ENCODE peak calls at places on chromosomes 6 and 20, in ten cellular contexts. One of them, this sample, is unnamed.

GRCh38 chr6:105135907-105136432 is 43.8 kb downstream of the POPDC3 start:
- DNase-seq in HEK293T: no peak
- DNase-seq in CD4-positive, alpha-beta T cell: no peak
- DNase-seq in heart left ventricle: no peak
- DNase-seq in kidney epithelial cell: no peak
- DNase-seq in mucosa of gallbladder: no peak
- DNase-seq in choroid plexus epithelial cell: peak
- DNase-seq in cerebellum: no peak
- DNase-seq in substantia nigra: no peak
- DNase-seq in foreskin fibroblast: peak
- DNase-seq in this sample: no peak

GRCh38 chr20:25221592-25222460 is 26.1 kb upstream of the PYGB start:
- DNase-seq in choroid plexus epithelial cell: no peak
- DNase-seq in HEK293T: no peak
- DNase-seq in foreskin fibroblast: no peak
- DNase-seq in substantia nigra: no peak
- DNase-seq in kidney epithelial cell: no peak
- DNase-seq in mucosa of gallbladder: no peak
- DNase-seq in cerebellum: no peak
- DNase-seq in heart left ventricle: peak
- DNase-seq in CD4-positive, alpha-beta T cell: no peak
- DNase-seq in this sample: no peak

GRCh38 chr6:127051571-127052260 is 66.8 kb upstream of the RSPO3 start:
- DNase-seq in CD4-positive, alpha-beta T cell: no peak
- DNase-seq in HEK293T: no peak
- DNase-seq in mucosa of gallbladder: no peak
- DNase-seq in kidney epithelial cell: peak
- DNase-seq in cerebellum: no peak
- DNase-seq in choroid plexus epithelial cell: peak
- DNase-seq in heart left ventricle: no peak
- DNase-seq in substantia nigra: no peak
- DNase-seq in foreskin fibroblast: peak
- DNase-seq in this sample: peak

GRCh38 chr20:5973172-5973571 is 22.7 kb downstream of the MCM8 start:
- DNase-seq in mucosa of gallbladder: no peak
- DNase-seq in CD4-positive, alpha-beta T cell: no peak
- DNase-seq in choroid plexus epithelial cell: peak
- DNase-seq in cerebellum: no peak
- DNase-seq in substantia nigra: no peak
- DNase-seq in kidney epithelial cell: peak
- DNase-seq in heart left ventricle: no peak
- DNase-seq in foreskin fibroblast: peak
- DNase-seq in HEK293T: no peak
- DNase-seq in this sample: peak

GRCh38 chr6:165718486-165718885 is 55.4 kb upstream of the PDE10A start:
- DNase-seq in HEK293T: no peak
- DNase-seq in CD4-positive, alpha-beta T cell: no peak
- DNase-seq in mucosa of gallbladder: no peak
- DNase-seq in substantia nigra: no peak
- DNase-seq in choroid plexus epithelial cell: peak
- DNase-seq in kidney epithelial cell: no peak
- DNase-seq in heart left ventricle: no peak
- DNase-seq in cerebellum: no peak
- DNase-seq in foreskin fibroblast: no peak
- DNase-seq in this sample: no peak

GRCh38 chr6:24861934-24862333 is 63.2 kb upstream of the ARMH2 start:
- DNase-seq in kidney epithelial cell: no peak
- DNase-seq in CD4-positive, alpha-beta T cell: no peak
- DNase-seq in substantia nigra: no peak
- DNase-seq in HEK293T: no peak
- DNase-seq in mucosa of gallbladder: no peak
- DNase-seq in foreskin fibroblast: no peak
- DNase-seq in cerebellum: no peak
- DNase-seq in choroid plexus epithelial cell: no peak
- DNase-seq in heart left ventricle: no peak
- DNase-seq in this sample: no peak

GRCh38 chr6:10585232-10585887 is 64.2 kb downstream of the GCNT2 start:
- DNase-seq in CD4-positive, alpha-beta T cell: no peak
- DNase-seq in choroid plexus epithelial cell: no peak
- DNase-seq in heart left ventricle: no peak
- DNase-seq in HEK293T: no peak
- DNase-seq in foreskin fibroblast: peak
- DNase-seq in substantia nigra: no peak
- DNase-seq in cerebellum: peak
- DNase-seq in mucosa of gallbladder: no peak
- DNase-seq in kidney epithelial cell: no peak
- DNase-seq in this sample: no peak

GRCh38 chr6:128567029-128567428 is 46.6 kb upstream of the PTPRK start:
- DNase-seq in HEK293T: no peak
- DNase-seq in cerebellum: no peak
- DNase-seq in heart left ventricle: no peak
- DNase-seq in kidney epithelial cell: no peak
- DNase-seq in CD4-positive, alpha-beta T cell: no peak
- DNase-seq in choroid plexus epithelial cell: no peak
- DNase-seq in substantia nigra: no peak
- DNase-seq in mucosa of gallbladder: no peak
- DNase-seq in foreskin fibroblast: peak
- DNase-seq in this sample: no peak

GRCh38 chr20:46099491-46100287 is 9.9 kb upstream of the NCOA5 start:
- DNase-seq in foreskin fibroblast: peak
- DNase-seq in CD4-positive, alpha-beta T cell: no peak
- DNase-seq in choroid plexus epithelial cell: no peak
- DNase-seq in HEK293T: no peak
- DNase-seq in heart left ventricle: no peak
- DNase-seq in kidney epithelial cell: no peak
- DNase-seq in mucosa of gallbladder: no peak
- DNase-seq in cerebellum: peak
- DNase-seq in substantia nigra: peak
- DNase-seq in this sample: no peak

GRCh38 chr6:17281100-17281496 is at the start of gene RBM24:
- DNase-seq in choroid plexus epithelial cell: peak
- DNase-seq in heart left ventricle: peak
- DNase-seq in kidney epithelial cell: no peak
- DNase-seq in cerebellum: peak
- DNase-seq in substantia nigra: peak
- DNase-seq in HEK293T: peak
- DNase-seq in foreskin fibroblast: peak
- DNase-seq in mucosa of gallbladder: peak
- DNase-seq in CD4-positive, alpha-beta T cell: no peak
- DNase-seq in this sample: no peak

GRCh38 chr6:12009904-12010634 is 2.0 kb upstream of the HIVEP1 start:
- DNase-seq in kidney epithelial cell: no peak
- DNase-seq in HEK293T: no peak
- DNase-seq in foreskin fibroblast: peak
- DNase-seq in heart left ventricle: no peak
- DNase-seq in substantia nigra: no peak
- DNase-seq in cerebellum: no peak
- DNase-seq in choroid plexus epithelial cell: peak
- DNase-seq in CD4-positive, alpha-beta T cell: no peak
- DNase-seq in mucosa of gallbladder: no peak
- DNase-seq in this sample: no peak

GRCh38 chr20:43530321-43531090 is 23.0 kb downstream of the L3MBTL1 start:
- DNase-seq in foreskin fibroblast: peak
- DNase-seq in HEK293T: no peak
- DNase-seq in substantia nigra: peak
- DNase-seq in CD4-positive, alpha-beta T cell: no peak
- DNase-seq in kidney epithelial cell: no peak
- DNase-seq in choroid plexus epithelial cell: no peak
- DNase-seq in heart left ventricle: no peak
- DNase-seq in cerebellum: no peak
- DNase-seq in mucosa of gallbladder: peak
- DNase-seq in this sample: no peak

GRCh38 chr6:15824851-15825250 is 162.0 kb upstream of the DTNBP1 start:
- DNase-seq in cerebellum: no peak
- DNase-seq in mucosa of gallbladder: no peak
- DNase-seq in kidney epithelial cell: no peak
- DNase-seq in HEK293T: no peak
- DNase-seq in foreskin fibroblast: no peak
- DNase-seq in substantia nigra: no peak
- DNase-seq in choroid plexus epithelial cell: no peak
- DNase-seq in heart left ventricle: no peak
- DNase-seq in CD4-positive, alpha-beta T cell: no peak
- DNase-seq in this sample: no peak

GRCh38 chr6:158620963-158621693 is 23.4 kb downstream of the DYNLT1 start:
- DNase-seq in choroid plexus epithelial cell: no peak
- DNase-seq in heart left ventricle: no peak
- DNase-seq in CD4-positive, alpha-beta T cell: no peak
- DNase-seq in HEK293T: no peak
- DNase-seq in mucosa of gallbladder: no peak
- DNase-seq in cerebellum: no peak
- DNase-seq in foreskin fibroblast: no peak
- DNase-seq in kidney epithelial cell: no peak
- DNase-seq in substantia nigra: no peak
- DNase-seq in this sample: no peak

GRCh38 chr6:43269273-43270007 is 26.2 kb downstream of the TTBK1 start:
- DNase-seq in heart left ventricle: peak
- DNase-seq in cerebellum: no peak
- DNase-seq in CD4-positive, alpha-beta T cell: peak
- DNase-seq in foreskin fibroblast: peak
- DNase-seq in mucosa of gallbladder: no peak
- DNase-seq in choroid plexus epithelial cell: no peak
- DNase-seq in HEK293T: peak
- DNase-seq in substantia nigra: no peak
- DNase-seq in kidney epithelial cell: no peak
- DNase-seq in this sample: no peak

GRCh38 chr6:36757943-36758508 is 60.4 kb downstream of the RAB44 start:
- DNase-seq in mucosa of gallbladder: no peak
- DNase-seq in cerebellum: no peak
- DNase-seq in kidney epithelial cell: no peak
- DNase-seq in heart left ventricle: no peak
- DNase-seq in CD4-positive, alpha-beta T cell: no peak
- DNase-seq in foreskin fibroblast: no peak
- DNase-seq in choroid plexus epithelial cell: no peak
- DNase-seq in substantia nigra: no peak
- DNase-seq in HEK293T: no peak
- DNase-seq in this sample: no peak

GRCh38 chr6:20709451-20709850 is 175.2 kb downstream of the CDKAL1 start:
- DNase-seq in kidney epithelial cell: no peak
- DNase-seq in substantia nigra: no peak
- DNase-seq in heart left ventricle: no peak
- DNase-seq in CD4-positive, alpha-beta T cell: no peak
- DNase-seq in choroid plexus epithelial cell: no peak
- DNase-seq in mucosa of gallbladder: no peak
- DNase-seq in cerebellum: no peak
- DNase-seq in foreskin fibroblast: no peak
- DNase-seq in HEK293T: no peak
- DNase-seq in this sample: no peak

GRCh38 chr6:36544228-36544627 is 3.1 kb downstream of the STK38 start:
- DNase-seq in choroid plexus epithelial cell: no peak
- DNase-seq in cerebellum: no peak
- DNase-seq in foreskin fibroblast: peak
- DNase-seq in mucosa of gallbladder: no peak
- DNase-seq in HEK293T: no peak
- DNase-seq in CD4-positive, alpha-beta T cell: no peak
- DNase-seq in substantia nigra: no peak
- DNase-seq in heart left ventricle: no peak
- DNase-seq in kidney epithelial cell: no peak
- DNase-seq in this sample: no peak

GRCh38 chr6:168825226-168826077 is 384.5 kb downstream of the SMOC2 start:
- DNase-seq in kidney epithelial cell: no peak
- DNase-seq in HEK293T: no peak
- DNase-seq in heart left ventricle: no peak
- DNase-seq in mucosa of gallbladder: no peak
- DNase-seq in cerebellum: no peak
- DNase-seq in substantia nigra: no peak
- DNase-seq in CD4-positive, alpha-beta T cell: no peak
- DNase-seq in foreskin fibroblast: no peak
- DNase-seq in choroid plexus epithelial cell: no peak
- DNase-seq in this sample: no peak

GRCh38 chr6:56328366-56328765 is 81.0 kb upstream of the COL21A1 start:
- DNase-seq in HEK293T: no peak
- DNase-seq in CD4-positive, alpha-beta T cell: no peak
- DNase-seq in foreskin fibroblast: no peak
- DNase-seq in mucosa of gallbladder: no peak
- DNase-seq in cerebellum: no peak
- DNase-seq in heart left ventricle: no peak
- DNase-seq in substantia nigra: no peak
- DNase-seq in kidney epithelial cell: no peak
- DNase-seq in choroid plexus epithelial cell: no peak
- DNase-seq in this sample: no peak

GRCh38 chr6:37103169-37104039 is 66.5 kb upstream of the PIM1 start:
- DNase-seq in kidney epithelial cell: no peak
- DNase-seq in cerebellum: peak
- DNase-seq in CD4-positive, alpha-beta T cell: no peak
- DNase-seq in heart left ventricle: peak
- DNase-seq in choroid plexus epithelial cell: peak
- DNase-seq in mucosa of gallbladder: peak
- DNase-seq in foreskin fibroblast: peak
- DNase-seq in HEK293T: no peak
- DNase-seq in substantia nigra: peak
- DNase-seq in this sample: no peak

GRCh38 chr6:112223070-112223861 is 31.1 kb downstream of the LAMA4 start:
- DNase-seq in substantia nigra: no peak
- DNase-seq in HEK293T: no peak
- DNase-seq in cerebellum: no peak
- DNase-seq in CD4-positive, alpha-beta T cell: no peak
- DNase-seq in heart left ventricle: no peak
- DNase-seq in foreskin fibroblast: peak
- DNase-seq in mucosa of gallbladder: no peak
- DNase-seq in choroid plexus epithelial cell: peak
- DNase-seq in kidney epithelial cell: no peak
- DNase-seq in this sample: no peak

GRCh38 chr6:109172096-109172495 is 76.8 kb downstream of the CEP57L1 start:
- DNase-seq in cerebellum: no peak
- DNase-seq in kidney epithelial cell: no peak
- DNase-seq in substantia nigra: no peak
- DNase-seq in CD4-positive, alpha-beta T cell: no peak
- DNase-seq in mucosa of gallbladder: no peak
- DNase-seq in HEK293T: no peak
- DNase-seq in choroid plexus epithelial cell: no peak
- DNase-seq in foreskin fibroblast: peak
- DNase-seq in heart left ventricle: no peak
- DNase-seq in this sample: no peak

GRCh38 chr6:35146453-35146852 is 5.3 kb upstream of the TCP11 start:
- DNase-seq in foreskin fibroblast: peak
- DNase-seq in CD4-positive, alpha-beta T cell: no peak
- DNase-seq in cerebellum: no peak
- DNase-seq in choroid plexus epithelial cell: peak
- DNase-seq in mucosa of gallbladder: no peak
- DNase-seq in kidney epithelial cell: no peak
- DNase-seq in heart left ventricle: peak
- DNase-seq in HEK293T: peak
- DNase-seq in substantia nigra: peak
- DNase-seq in this sample: no peak

GRCh38 chr6:146984251-146984924 is 219.8 kb upstream of the STXBP5 start:
- DNase-seq in heart left ventricle: no peak
- DNase-seq in foreskin fibroblast: peak
- DNase-seq in CD4-positive, alpha-beta T cell: no peak
- DNase-seq in substantia nigra: no peak
- DNase-seq in HEK293T: no peak
- DNase-seq in cerebellum: no peak
- DNase-seq in mucosa of gallbladder: no peak
- DNase-seq in choroid plexus epithelial cell: peak
- DNase-seq in kidney epithelial cell: no peak
- DNase-seq in this sample: no peak

GRCh38 chr6:292506-293184 is 358 bp downstream of the DUSP22 start:
- DNase-seq in CD4-positive, alpha-beta T cell: peak
- DNase-seq in foreskin fibroblast: peak
- DNase-seq in cerebellum: peak
- DNase-seq in heart left ventricle: peak
- DNase-seq in choroid plexus epithelial cell: peak
- DNase-seq in mucosa of gallbladder: peak
- DNase-seq in HEK293T: no peak
- DNase-seq in substantia nigra: no peak
- DNase-seq in kidney epithelial cell: no peak
- DNase-seq in this sample: no peak

This sample was measured in epithelial cell of prostate.